ENCODE peak calls at places on chromosome 10, in seven cellular contexts. R, S, H, L, W, V and E are unnamed samples.

GRCh38 chr10:75111906-75112703 is 649 bp downstream of the SAMD8 start:
- DNase-seq in V (peak), H (peak), W (peak), S (peak), L (peak), R (peak), E (peak)

GRCh38 chr10:22874189-22874854 is 53.5 kb upstream of the ARMC3 start:
- DNase-seq in R (no peak), S (no peak), V (no peak), H (peak), L (no peak), W (no peak), E (no peak)

GRCh38 chr10:109773818-109774440 is 149.4 kb downstream of the XPNPEP1 start:
- DNase-seq in V (no peak), H (no peak), S (peak), W (peak), L (peak), R (no peak), E (peak)

GRCh38 chr10:103451871-103452713 is at the start of gene CALHM2:
- DNase-seq in R (no peak), H (peak), L (peak), S (peak), W (peak), V (peak), E (peak)

GRCh38 chr10:66180651-66181318 is 745.1 kb upstream of the LRRTM3 start:
- DNase-seq in H (peak), W (peak), S (peak), V (no peak), L (peak), R (no peak), E (peak)

GRCh38 chr10:82736305-82736704 is 861.3 kb downstream of the NRG3 start:
- DNase-seq in S (no peak), V (no peak), R (no peak), H (no peak), L (no peak), W (no peak), E (no peak)

GRCh38 chr10:95290801-95291633 is at the start of gene PDLIM1:
- DNase-seq in S (no peak), V (peak), W (peak), L (no peak), H (peak), R (no peak), E (peak)

GRCh38 chr10:34766256-34766580 is 48.9 kb downstream of the PARD3 start:
- DNase-seq in W (no peak), L (no peak), H (peak), V (no peak), R (no peak), S (no peak), E (peak)

GRCh38 chr10:86684305-86684704 is 16.0 kb downstream of the LDB3 start:
- DNase-seq in V (peak), L (no peak), H (no peak), R (no peak), S (no peak), W (no peak), E (peak)

GRCh38 chr10:72097448-72098300 is 9.3 kb upstream of the SPOCK2 start:
- DNase-seq in V (peak), H (no peak), L (peak), R (peak), W (peak), S (no peak), E (peak)

GRCh38 chr10:30103595-30104310 is 44.4 kb upstream of the JCAD start:
- DNase-seq in W (no peak), H (no peak), V (no peak), R (no peak), S (no peak), L (no peak), E (no peak)

GRCh38 chr10:17067549-17068264 is 61.9 kb downstream of the CUBN start:
- DNase-seq in R (no peak), W (no peak), L (no peak), H (no peak), V (no peak), S (no peak), E (no peak)

GRCh38 chr10:83075395-83076072 is 1063.8 kb upstream of the GHITM start:
- DNase-seq in L (no peak), H (no peak), S (no peak), R (no peak), W (no peak), V (no peak), E (no peak)

GRCh38 chr10:45471531-45472310 is 97.7 kb downstream of the ALOX5 start:
- DNase-seq in V (peak), R (no peak), W (no peak), S (no peak), L (no peak), H (no peak), E (no peak)

GRCh38 chr10:111093741-111094380 is 17.0 kb downstream of the ADRA2A start:
- DNase-seq in L (no peak), R (no peak), S (no peak), V (no peak), W (peak), H (no peak), E (no peak)

GRCh38 chr10:104052351-104052885 is 33.3 kb downstream of the COL17A1 start:
- DNase-seq in H (no peak), L (no peak), R (no peak), W (no peak), V (no peak), S (no peak), E (no peak)

GRCh38 chr10:74058071-74058470 is 60.2 kb downstream of the VCL start:
- DNase-seq in H (no peak), W (no peak), S (no peak), V (no peak), R (no peak), L (no peak), E (no peak)

GRCh38 chr10:85548038-85548437 is 818.6 kb downstream of the GRID1 start:
- DNase-seq in V (peak), S (peak), H (peak), R (no peak), L (peak), W (peak), E (peak)

GRCh38 chr10:12350167-12350872 is 973 bp downstream of the CAMK1D start:
- DNase-seq in S (peak), L (no peak), R (no peak), W (peak), H (peak), V (peak), E (peak)

GRCh38 chr10:129329375-129330040 is 137.5 kb upstream of the MGMT start:
- DNase-seq in W (no peak), L (no peak), H (no peak), S (no peak), R (no peak), V (no peak), E (no peak)